ENCODE peak calls at places on chromosomes 16 and 17, in seven cellular contexts. C, D, I, V, Y, G and Q are unnamed samples.

GRCh38 chr16:2158262-2158638 is 2.7 kb downstream of the TRAF7 start:
- DNase-seq in C (no peak), D (no peak), I (no peak), V (no peak), Y (no peak), G (no peak), Q (no peak)

GRCh38 chr16:30510392-30510938 is 15.9 kb downstream of the ZNF768 start:
- DNase-seq in C (no peak), D (no peak), I (no peak), V (no peak), Y (no peak), G (no peak), Q (no peak)

GRCh38 chr16:59045496-59045895 is 311.4 kb upstream of the GOT2 start:
- DNase-seq in C (peak; percentile 20), D (peak; percentile 10), I (no peak), V (no peak), Y (no peak), G (no peak), Q (no peak)

GRCh38 chr17:40538019-40538935 is 27.0 kb downstream of the CCR7 start:
- DNase-seq in C (peak; percentile 43), D (no peak), I (no peak), V (no peak), Y (no peak), G (no peak), Q (no peak)

GRCh38 chr17:29212681-29213121 is 32.5 kb upstream of the MYO18A start:
- DNase-seq in C (peak; percentile 6), D (no peak), I (no peak), V (no peak), Y (no peak), G (no peak), Q (no peak)

GRCh38 chr16:86515420-86515779 is 5.1 kb downstream of the FOXF1 start:
- DNase-seq in C (peak; percentile 28), D (peak; percentile 63), I (peak; percentile 77), V (peak; percentile 43), Y (peak; percentile 75), G (no peak), Q (peak; percentile 37)

GRCh38 chr16:83998091-83998490 is 30.0 kb downstream of the NECAB2 start:
- DNase-seq in C (no peak), D (no peak), I (no peak), V (no peak), Y (no peak), G (no peak), Q (no peak)

GRCh38 chr17:75240394-75241142 is 20.8 kb downstream of the GGA3 start:
- DNase-seq in C (peak; percentile 20), D (peak; percentile 93), I (peak; percentile 96), V (peak; percentile 63), Y (peak; percentile 91), G (peak; percentile 84), Q (peak; percentile 48)

GRCh38 chr16:89904606-89905510 is 13.8 kb upstream of the MC1R start:
- DNase-seq in C (no peak), D (no peak), I (no peak), V (no peak), Y (no peak), G (peak; percentile 96), Q (no peak)

GRCh38 chr16:50251375-50252081 is 14.8 kb upstream of the ADCY7 start:
- DNase-seq in C (peak; percentile 91), D (no peak), I (no peak), V (no peak), Y (no peak), G (no peak), Q (peak; percentile 86)

GRCh38 chr16:21101631-21102420 is 48.8 kb downstream of the DNAH3 start:
- DNase-seq in C (peak; percentile 20), D (peak; percentile 34), I (peak; percentile 47), V (peak; percentile 9), Y (no peak), G (no peak), Q (peak; percentile 28)

GRCh38 chr17:73633736-73634135 is 10.5 kb downstream of the SDK2 start:
- DNase-seq in C (no peak), D (no peak), I (no peak), V (no peak), Y (no peak), G (no peak), Q (no peak)

GRCh38 chr17:48051706-48052486 is 3.7 kb downstream of the NFE2L1 start:
- DNase-seq in C (peak; percentile 68), D (no peak), I (no peak), V (no peak), Y (no peak), G (peak; percentile 22), Q (peak; percentile 93)

GRCh38 chr16:69703638-69704037 is 22.7 kb downstream of the NQO1 start:
- DNase-seq in C (peak; percentile 64), D (no peak), I (no peak), V (no peak), Y (no peak), G (no peak), Q (peak; percentile 53)

GRCh38 chr17:41620583-41621434 is 3.6 kb downstream of the KRT17 start:
- DNase-seq in C (no peak), D (no peak), I (no peak), V (no peak), Y (no peak), G (no peak), Q (no peak)

GRCh38 chr16:80277182-80277581 is 263.6 kb upstream of the DYNLRB2 start:
- DNase-seq in C (no peak), D (peak; percentile 78), I (peak; percentile 81), V (no peak), Y (peak; percentile 61), G (no peak), Q (no peak)

GRCh38 chr17:72661093-72661944 is 431.2 kb downstream of the SLC39A11 start:
- DNase-seq in C (no peak), D (peak; percentile 82), I (no peak), V (no peak), Y (no peak), G (peak; percentile 68), Q (no peak)

GRCh38 chr16:49200223-49200820 is 81.3 kb downstream of the CBLN1 start:
- DNase-seq in C (no peak), D (no peak), I (no peak), V (no peak), Y (no peak), G (no peak), Q (no peak)

GRCh38 chr17:48153711-48154642 is 46.4 kb downstream of the SNX11 start:
- DNase-seq in C (peak; percentile 54), D (peak; percentile 71), I (peak; percentile 68), V (no peak), Y (no peak), G (no peak), Q (peak; percentile 70)

GRCh38 chr17:77555741-77556291 is 402.7 kb upstream of the TNRC6C start:
- DNase-seq in C (no peak), D (no peak), I (no peak), V (no peak), Y (no peak), G (no peak), Q (no peak)

GRCh38 chr17:42843358-42843934 is 934 bp upstream of the AOC2 start:
- DNase-seq in C (peak; percentile 74), D (peak; percentile 74), I (no peak), V (no peak), Y (no peak), G (peak; percentile 39), Q (peak; percentile 73)

GRCh38 chr17:9928601-9929341 is 23.7 kb upstream of the RCVRN start:
- DNase-seq in C (peak; percentile 96), D (peak; percentile 83), I (peak; percentile 80), V (peak; percentile 46), Y (peak; percentile 62), G (peak; percentile 66), Q (peak; percentile 95)

GRCh38 chr16:80105160-80105559 is 435.6 kb upstream of the DYNLRB2 start:
- DNase-seq in C (no peak), D (no peak), I (no peak), V (no peak), Y (no peak), G (peak; percentile 73), Q (no peak)

GRCh38 chr17:77325826-77326581 is 185.2 kb downstream of the SEC14L1 start:
- DNase-seq in C (no peak), D (no peak), I (peak; percentile 26), V (no peak), Y (no peak), G (no peak), Q (no peak)

GRCh38 chr16:84511821-84512220 is 7.4 kb upstream of the MEAK7 start:
- DNase-seq in C (no peak), D (no peak), I (no peak), V (no peak), Y (no peak), G (no peak), Q (no peak)

GRCh38 chr16:50152386-50152806 is 710 bp upstream of the TENT4B start:
- DNase-seq in C (no peak), D (no peak), I (no peak), V (no peak), Y (peak; percentile 71), G (no peak), Q (peak; percentile 58)

GRCh38 chr17:2060681-2061440 is 6.0 kb downstream of the HIC1 start:
- DNase-seq in C (no peak), D (peak; percentile 26), I (no peak), V (no peak), Y (no peak), G (no peak), Q (peak; percentile 46)
- H2BK5ac ChIP-seq in C (peak overlapping the region; percentile 95), D (no peak overlapping the region), I (no peak overlapping the region), V (no peak overlapping the region), Y (no peak overlapping the region), G (no peak overlapping the region), Q (no peak overlapping the region)

DNA sequence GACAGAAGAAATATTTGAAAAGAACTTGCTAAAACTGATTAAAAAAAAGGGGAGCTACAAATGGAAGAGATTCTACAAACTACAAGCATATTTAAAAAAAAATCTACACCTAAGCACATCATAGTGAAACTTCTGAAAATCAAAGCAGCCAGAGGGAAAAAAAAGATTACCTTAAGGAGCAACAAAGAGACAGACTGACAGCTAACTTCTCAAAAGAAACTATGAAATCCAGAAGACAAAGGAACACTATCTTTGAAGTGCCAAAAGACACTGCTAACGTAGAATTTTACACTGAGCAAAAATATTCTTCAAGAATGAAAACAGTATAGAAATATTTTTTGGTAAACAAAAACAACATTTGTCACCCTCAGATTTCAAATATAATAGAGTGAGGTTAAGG is 151.2 kb downstream of the MYO1D start:
- DNase-seq in C (no peak), D (no peak), I (no peak), V (no peak), Y (no peak), G (no peak), Q (no peak)
- H2BK5ac ChIP-seq in C (no peak overlapping the region), D (no peak overlapping the region), I (no peak overlapping the region), V (no peak overlapping the region), Y (no peak overlapping the region), G (no peak overlapping the region), Q (no peak overlapping the region)

GRCh38 chr17:81428521-81428920 is 33.3 kb downstream of the BAHCC1 start:
- DNase-seq in C (no peak), D (no peak), I (no peak), V (no peak), Y (no peak), G (no peak), Q (no peak)
- H2BK5ac ChIP-seq in C (no peak overlapping the region), D (no peak overlapping the region), I (no peak overlapping the region), V (no peak overlapping the region), Y (no peak overlapping the region), G (no peak overlapping the region), Q (no peak overlapping the region)

GRCh38 chr16:66616592-66616991 is 12.1 kb downstream of the CMTM3 start:
- DNase-seq in C (peak; percentile 10), D (peak; percentile 63), I (no peak), V (no peak), Y (no peak), G (peak; percentile 77), Q (peak; percentile 31)
- H2BK5ac ChIP-seq in C (peak overlapping the region; percentile 69), D (peak overlapping the region; percentile 62), I (no peak overlapping the region), V (no peak overlapping the region), Y (no peak overlapping the region), G (no peak overlapping the region), Q (no peak overlapping the region)